ENCODE peak calls at places on chromosomes 12 and 14, in eight cellular contexts. S is mesothelial cell of epicardium, J is left cardiac atrium, E is colonic mucosa, I is cerebellar nuclear complex, F is mucosa of descending colon, Q is GM12864, M is AG09319. R is an unnamed sample.
A peak's percentile ranks its signal among the peaks of the same experiment; 100 is the strongest.

GRCh38 chr12:18689781-18690180 is 48.0 kb downstream of the PLCZ1 start:
- DNase-seq in S (no peak), J (no peak), E (no peak), I (no peak), F (no peak), Q (no peak), M (no peak), R (no peak)

GRCh38 chr12:71160585-71160984 is 2.8 kb upstream of the TSPAN8 start:
- DNase-seq in S (no peak), J (no peak), E (no peak), I (no peak), F (no peak), Q (no peak), M (no peak), R (no peak)

GRCh38 chr12:47814539-47815170 is 5.0 kb downstream of the HDAC7 start:
- DNase-seq in S (no peak), J (no peak), E (no peak), I (no peak), F (no peak), Q (no peak), M (no peak), R (no peak)

GRCh38 chr12:45557020-45557419 is 172.5 kb upstream of the ARID2 start:
- DNase-seq in S (no peak), J (no peak), E (no peak), I (no peak), F (no peak), Q (no peak), M (no peak), R (no peak)

GRCh38 chr12:105076098-105076497 is 8.2 kb downstream of the ALDH1L2 start:
- DNase-seq in S (no peak), J (no peak), E (no peak), I (no peak), F (no peak), Q (no peak), M (peak; percentile 56), R (no peak)

GRCh38 chr14:73567951-73568885 is 795 bp upstream of the ACOT2 start:
- DNase-seq in S (no peak), J (no peak), E (no peak), I (no peak), F (no peak), Q (no peak), M (no peak), R (peak; percentile 46)

GRCh38 chr12:12033589-12034223 is 37.0 kb upstream of the BCL2L14 start:
- DNase-seq in S (no peak), J (no peak), E (no peak), I (no peak), F (no peak), Q (no peak), M (no peak), R (no peak)

GRCh38 chr14:31834616-31835015 is 242.5 kb upstream of the ARHGAP5 start:
- DNase-seq in S (no peak), J (no peak), E (no peak), I (no peak), F (no peak), Q (no peak), M (no peak), R (peak; percentile 41)

GRCh38 chr14:71117839-71118743 is 210.8 kb downstream of the PCNX1 start:
- DNase-seq in S (no peak), J (no peak), E (peak; percentile 57), I (no peak), F (no peak), Q (no peak), M (no peak), R (peak; percentile 18)

GRCh38 chr12:97538705-97539104 is 76.1 kb downstream of the RMST start:
- DNase-seq in S (no peak), J (no peak), E (no peak), I (no peak), F (no peak), Q (no peak), M (no peak), R (no peak)

GRCh38 chr14:64656986-64657385 is 47.2 kb upstream of the PLEKHG3 start:
- DNase-seq in S (no peak), J (no peak), E (no peak), I (no peak), F (no peak), Q (no peak), M (no peak), R (no peak)

GRCh38 chr12:67394600-67394999 is 125.4 kb downstream of the CAND1 start:
- DNase-seq in S (no peak), J (peak; percentile 56), E (no peak), I (no peak), F (no peak), Q (no peak), M (peak; percentile 8), R (no peak)

GRCh38 chr12:6987956-6988573 is 17.4 kb downstream of the EMG1 start:
- DNase-seq in S (no peak), J (no peak), E (peak; percentile 71), I (no peak), F (peak; percentile 70), Q (no peak), M (no peak), R (no peak)

GRCh38 chr12:79737875-79738718 is 47.3 kb upstream of the PAWR start:
- DNase-seq in S (no peak), J (no peak), E (peak; percentile 60), I (no peak), F (no peak), Q (peak; percentile 42), M (no peak), R (peak; percentile 68)

GRCh38 chr12:91483471-91483985 is 300.9 kb upstream of the DCN start:
- DNase-seq in S (no peak), J (no peak), E (no peak), I (no peak), F (no peak), Q (no peak), M (no peak), R (no peak)

GRCh38 chr14:39368261-39368959 is 63.8 kb downstream of the FBXO33 start:
- DNase-seq in S (peak; percentile 36), J (peak; percentile 37), E (no peak), I (peak; percentile 3), F (no peak), Q (peak; percentile 13), M (peak; percentile 52), R (peak; percentile 88)

GRCh38 chr14:104872469-104873341 is 7.6 kb downstream of the CEP170B start:
- DNase-seq in S (peak; percentile 31), J (no peak), E (no peak), I (no peak), F (peak; percentile 27), Q (no peak), M (no peak), R (no peak)

GRCh38 chr14:104266643-104267575 is 128.5 kb downstream of the KIF26A start:
- DNase-seq in S (no peak), J (no peak), E (peak; percentile 15), I (no peak), F (peak; percentile 21), Q (no peak), M (no peak), R (no peak)

GRCh38 chr12:105316931-105317330 is 13.6 kb upstream of the C12orf75 start:
- DNase-seq in S (no peak), J (no peak), E (no peak), I (no peak), F (no peak), Q (no peak), M (no peak), R (no peak)

GRCh38 chr12:57694459-57695019 is 607 bp downstream of the OS9 start:
- DNase-seq in S (no peak), J (peak; percentile 32), E (peak; percentile 59), I (no peak), F (peak; percentile 66), Q (no peak), M (no peak), R (no peak)

GRCh38 chr14:105739331-105740102 is 213.1 kb downstream of the TMEM121 start:
- DNase-seq in S (no peak), J (no peak), E (no peak), I (no peak), F (no peak), Q (peak; percentile 50), M (no peak), R (no peak)

GRCh38 chr12:111529424-111530368 is 69.4 kb downstream of the ATXN2 start:
- DNase-seq in S (no peak), J (no peak), E (peak; percentile 27), I (no peak), F (peak; percentile 42), Q (peak; percentile 35), M (peak; percentile 19), R (peak; percentile 58)

GRCh38 chr12:24111591-24111990 is 162.1 kb upstream of the SOX5 start:
- DNase-seq in S (no peak), J (no peak), E (no peak), I (no peak), F (no peak), Q (no peak), M (no peak), R (no peak)

GRCh38 chr12:117662620-117663395 is 301.4 kb upstream of the NOS1 start:
- DNase-seq in S (no peak), J (no peak), E (no peak), I (no peak), F (no peak), Q (no peak), M (no peak), R (no peak)

GRCh38 chr14:68979722-68980552 is 835 bp upstream of the ACTN1 start:
- DNase-seq in S (no peak), J (peak; percentile 74), E (peak; percentile 60), I (no peak), F (peak; percentile 75), Q (no peak), M (no peak), R (no peak)

GRCh38 chr12:84161296-84161695 is 751.3 kb downstream of the SLC6A15 start:
- DNase-seq in S (no peak), J (no peak), E (no peak), I (no peak), F (no peak), Q (no peak), M (peak; percentile 29), R (no peak)

GRCh38 chr12:30507576-30507975 is 188.1 kb downstream of the IPO8 start:
- DNase-seq in S (no peak), J (no peak), E (no peak), I (no peak), F (no peak), Q (no peak), M (no peak), R (peak; percentile 35)

GRCh38 chr14:49594347-49595089 is 4.2 kb upstream of the LRR1 start:
- DNase-seq in S (no peak), J (no peak), E (peak; percentile 81), I (no peak), F (no peak), Q (peak; percentile 72), M (no peak), R (no peak)

GRCh38 chr12:30696943-30697342 is 1.3 kb upstream of the IPO8 start:
- DNase-seq in S (no peak), J (no peak), E (no peak), I (no peak), F (no peak), Q (no peak), M (no peak), R (no peak)